ENCODE peak calls at places on chromosomes 13 and 19, in four cellular contexts. K, R, B and I are unnamed samples.

GRCh38 chr13:40776681-40777165 is 5.7 kb upstream of the MRPS31 start:
- DNase-seq in K (peak; percentile 55), R (no peak), B (no peak), I (peak; percentile 18)

GRCh38 chr13:45529758-45530157 is 65.0 kb downstream of the COG3 start:
- DNase-seq in K (no peak), R (no peak), B (no peak), I (no peak)

GRCh38 chr19:17091758-17092333 is 16.3 kb downstream of the MYO9B start:
- DNase-seq in K (no peak), R (no peak), B (no peak), I (no peak)

GRCh38 chr13:19960673-19961015 is 2.1 kb downstream of the ZMYM2 start:
- DNase-seq in K (no peak), R (no peak), B (no peak), I (no peak)

GRCh38 chr19:30060872-30061556 is 119.0 kb downstream of the URI1 start:
- DNase-seq in K (no peak), R (no peak), B (peak; percentile 64), I (no peak)

GRCh38 chr13:73653688-73654087 is 480.5 kb downstream of the KLF12 start:
- DNase-seq in K (no peak), R (no peak), B (no peak), I (no peak)

GRCh38 chr19:5851302-5851701 is at the start of gene FUT3:
- DNase-seq in K (no peak), R (no peak), B (peak; percentile 4), I (no peak)

GRCh38 chr13:45411226-45411625 is 6.9 kb downstream of the SLC25A30 start:
- DNase-seq in K (no peak), R (no peak), B (no peak), I (no peak)

GRCh38 chr13:113965968-113966884 is 7.7 kb downstream of the C13orf46 start:
- DNase-seq in K (no peak), R (no peak), B (no peak), I (no peak)

GRCh38 chr13:113851480-113851803 is 12.4 kb downstream of the GAS6 start:
- DNase-seq in K (no peak), R (no peak), B (no peak), I (no peak)

GRCh38 chr19:23075031-23075733 is 41.6 kb upstream of the ZNF730 start:
- DNase-seq in K (peak; percentile 72), R (no peak), B (peak; percentile 45), I (peak; percentile 41)

GRCh38 chr13:50810998-50811397 is 32.5 kb downstream of the DLEU7 start:
- DNase-seq in K (no peak), R (peak; percentile 76), B (no peak), I (no peak)

GRCh38 chr13:41193469-41193868 is 900 bp downstream of the KBTBD7 start:
- DNase-seq in K (no peak), R (no peak), B (no peak), I (no peak)

GRCh38 chr13:32007494-32007893 is 24.1 kb upstream of the FRY start:
- DNase-seq in K (peak; percentile 8), R (no peak), B (no peak), I (no peak)

GRCh38 chr13:99086869-99087129 is 108.9 kb upstream of the DOCK9 start:
- DNase-seq in K (no peak), R (no peak), B (no peak), I (peak; percentile 41)

GRCh38 chr13:99085846-99086148 is 107.9 kb upstream of the DOCK9 start:
- DNase-seq in K (no peak), R (no peak), B (no peak), I (no peak)

GRCh38 chr13:99086149-99086868 is 108.4 kb upstream of the DOCK9 start:
- DNase-seq in K (peak; percentile 47), R (no peak), B (peak; percentile 73), I (peak; percentile 42)

GRCh38 chr13:99087130-99087953 is 109.5 kb upstream of the DOCK9 start:
- DNase-seq in K (peak; percentile 59), R (peak; percentile 36), B (peak; percentile 96), I (peak; percentile 88)

GRCh38 chr13:99087954-99088491 is 110.2 kb upstream of the DOCK9 start:
- DNase-seq in K (no peak), R (no peak), B (no peak), I (no peak)
- TF ChIP-seq FOS in K (no peak), R (no peak), B (no peak), I (no peak)

GRCh38 chr13:95510950-95511349 is 41.6 kb upstream of the CLDN10 start:
- DNase-seq in K (no peak), R (no peak), B (no peak), I (no peak)

GRCh38 chr13:95512957-95513356 is 39.6 kb upstream of the CLDN10 start:
- DNase-seq in K (no peak), R (no peak), B (no peak), I (no peak)

GRCh38 chr13:95505976-95506375 is 46.5 kb upstream of the CLDN10 start:
- DNase-seq in K (no peak), R (no peak), B (no peak), I (no peak)

GRCh38 chr13:95512424-95512823 is 40.1 kb upstream of the CLDN10 start:
- DNase-seq in K (no peak), R (no peak), B (no peak), I (no peak)

GRCh38 chr13:95509521-95510315 is 42.8 kb upstream of the CLDN10 start:
- DNase-seq in K (peak; percentile 10), R (no peak), B (no peak), I (no peak)
- H2AFZ ChIP-seq in K (no peak overlapping the region), R (no peak overlapping the region), B (no peak overlapping the region), I (peak overlapping the region; percentile 70)

GRCh38 chr13:33345842-33346241 is 60.3 kb upstream of the STARD13 start:
- DNase-seq in K (no peak), R (no peak), B (no peak), I (no peak)
- TF ChIP-seq FOS in K (no peak), R (no peak), B (no peak), I (no peak)

GRCh38 chr13:33464345-33464744 is 178.8 kb upstream of the STARD13 start:
- DNase-seq in K (no peak), R (no peak), B (no peak), I (no peak)
- H2AFZ ChIP-seq in K (no peak overlapping the region), R (no peak overlapping the region), B (no peak overlapping the region), I (no peak overlapping the region)

DNA sequence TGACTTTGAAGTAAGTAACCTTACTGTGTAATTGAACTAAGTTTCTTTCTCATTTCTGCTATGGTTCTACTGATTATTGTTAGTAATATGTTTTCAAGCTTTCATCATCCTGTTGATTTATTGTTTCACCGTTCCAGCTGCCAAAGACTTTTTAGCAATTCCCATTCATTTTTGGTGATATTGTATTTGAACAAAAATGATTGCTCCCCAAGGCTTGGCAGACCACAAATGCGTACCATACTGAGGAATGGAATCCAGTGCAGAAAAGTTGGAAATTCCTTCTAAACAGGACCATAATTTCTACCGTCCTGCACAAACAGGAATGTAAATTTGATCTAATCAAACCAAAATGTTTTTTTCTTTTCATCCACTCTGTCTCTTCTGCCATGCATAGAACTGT is 10.7 kb downstream of the EPSTI1 start:
- DNase-seq in K (peak; percentile 54), R (no peak), B (no peak), I (no peak)
- TF ChIP-seq FOS in K (no peak), R (no peak), B (no peak), I (no peak)

GRCh38 chr19:4327877-4328242 is 10.8 kb downstream of the STAP2 start:
- DNase-seq in K (no peak), R (no peak), B (no peak), I (no peak)
- H2AFZ ChIP-seq in K (peak overlapping the region; percentile 71), R (peak overlapping the region; percentile 68), B (peak overlapping the region; percentile 95), I (peak overlapping the region; percentile 54)